ENCODE peak calls at places on chromosomes 13 and 19, in eight cellular contexts. E, M, Q, S, K, V, D and C are unnamed samples.

GRCh38 chr19:12293771-12294307 is 844 bp downstream of the ZNF44 start:
- DNase-seq in M (peak), E (peak), D (peak), K (peak), Q (no peak), V (peak), S (peak), C (peak)

GRCh38 chr13:20521388-20521787 is 4.3 kb downstream of the CRYL1 start:
- DNase-seq in E (no peak), D (no peak), K (no peak), M (no peak), Q (no peak), V (no peak), S (no peak), C (no peak)

GRCh38 chr19:30908262-30908771 is 440.9 kb downstream of the TSHZ3 start:
- DNase-seq in M (no peak), V (no peak), E (no peak), D (no peak), S (no peak), Q (no peak), K (no peak), C (no peak)

GRCh38 chr19:56877069-56877715 is 36.7 kb upstream of the PEG3 start:
- DNase-seq in M (no peak), S (no peak), E (no peak), Q (no peak), K (no peak), V (no peak), D (no peak), C (no peak)

GRCh38 chr19:33373701-33374405 is at the start of gene CEBPG:
- DNase-seq in K (peak), D (no peak), E (peak), Q (no peak), S (no peak), V (no peak), M (peak), C (peak)

GRCh38 chr19:35828694-35829301 is 16.2 kb upstream of the PRODH2 start:
- DNase-seq in E (peak), Q (peak), K (peak), D (peak), V (no peak), S (peak), M (peak), C (peak)

GRCh38 chr19:41691268-41691970 is 3.3 kb upstream of the CEACAM7 start:
- DNase-seq in Q (no peak), K (no peak), D (no peak), S (peak), V (no peak), E (no peak), M (peak), C (peak)

GRCh38 chr13:31011193-31011860 is 78.9 kb downstream of the TEX26 start:
- DNase-seq in V (no peak), S (peak), Q (no peak), M (no peak), K (no peak), E (no peak), D (no peak), C (no peak)

GRCh38 chr19:10826846-10827245 is 9.2 kb downstream of the TMED1 start:
- DNase-seq in Q (no peak), D (no peak), V (no peak), M (no peak), S (no peak), K (peak), E (no peak), C (no peak)

GRCh38 chr19:45340232-45340898 is at the start of gene KLC3:
- DNase-seq in E (no peak), K (no peak), D (no peak), V (no peak), M (peak), Q (no peak), S (peak), C (peak)

GRCh38 chr19:38733493-38734175 is 10.6 kb downstream of the CAPN12 start:
- DNase-seq in E (peak), Q (no peak), M (no peak), D (no peak), S (no peak), K (no peak), V (no peak), C (peak)

GRCh38 chr19:19452241-19453128 is 47.0 kb downstream of the GATAD2A start:
- DNase-seq in K (no peak), D (no peak), V (no peak), Q (no peak), M (no peak), E (no peak), S (no peak), C (no peak)

GRCh38 chr13:29937836-29938235 is 87.4 kb upstream of the UBL3 start:
- DNase-seq in V (no peak), K (no peak), Q (no peak), E (no peak), M (no peak), D (no peak), S (no peak), C (no peak)

GRCh38 chr19:5692785-5693194 is 2.7 kb downstream of the RPL36 start:
- DNase-seq in S (no peak), D (no peak), E (no peak), Q (no peak), V (no peak), M (no peak), K (no peak), C (no peak)

GRCh38 chr13:103573446-103573845 is 507.2 kb upstream of the SLC10A2 start:
- DNase-seq in E (no peak), K (no peak), Q (no peak), S (no peak), M (no peak), V (no peak), D (no peak), C (no peak)

GRCh38 chr19:50972795-50973376 is 3.5 kb upstream of the KLK6 start:
- DNase-seq in M (no peak), E (no peak), S (peak), V (no peak), D (no peak), Q (no peak), K (no peak), C (no peak)

GRCh38 chr13:45454204-45454603 is 10.5 kb upstream of the COG3 start:
- DNase-seq in S (no peak), D (no peak), E (no peak), V (no peak), M (no peak), K (no peak), Q (no peak), C (no peak)

GRCh38 chr13:26742691-26743358 is 17.8 kb downstream of the GPR12 start:
- DNase-seq in M (no peak), D (no peak), V (no peak), K (no peak), E (no peak), S (peak), Q (no peak), C (no peak)

GRCh38 chr19:37905936-37906867 is at the start of gene WDR87:
- DNase-seq in K (no peak), S (peak), E (peak), V (no peak), D (no peak), Q (no peak), M (peak), C (peak)

GRCh38 chr19:39833464-39834286 is at the start of gene DYRK1B:
- DNase-seq in Q (peak), M (peak), D (peak), E (peak), K (peak), V (peak), S (peak), C (peak)

GRCh38 chr19:5392476-5392875 is 51.9 kb upstream of the PTPRS start:
- DNase-seq in D (no peak), M (no peak), E (no peak), S (no peak), Q (no peak), K (no peak), V (no peak), C (no peak)

GRCh38 chr19:40601061-40601973 is at the start of gene LTBP4:
- DNase-seq in V (no peak), Q (no peak), E (peak), D (peak), S (peak), M (no peak), K (peak), C (peak)

GRCh38 chr19:55092423-55093318 is 17.0 kb downstream of the EPS8L1 start:
- DNase-seq in E (no peak), V (no peak), K (no peak), Q (no peak), S (peak), D (no peak), M (no peak), C (peak)

DNA sequence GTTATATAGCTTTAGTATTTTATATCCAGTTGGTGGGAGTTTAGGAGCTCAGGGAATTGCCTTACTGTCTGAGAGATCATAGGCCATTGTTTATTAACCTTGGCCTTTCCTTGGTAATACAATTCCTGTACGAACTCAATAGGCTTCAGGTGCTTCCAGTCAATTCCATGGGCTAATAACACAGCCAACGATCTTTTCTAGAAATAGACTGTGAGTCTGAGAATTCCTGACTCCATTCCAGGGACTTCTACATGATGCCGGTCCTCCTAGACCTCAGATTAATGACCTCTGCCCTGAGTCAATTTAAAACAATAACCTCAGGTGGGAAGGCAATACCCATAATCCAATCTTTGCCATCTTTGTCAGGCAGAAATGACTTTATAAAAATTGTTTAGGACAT is 39.6 kb upstream of the KLF12 start:
- DNase-seq in Q (no peak), S (no peak), K (no peak), V (no peak), E (no peak), D (no peak), M (no peak), C (no peak)
- H3K27ac ChIP-seq in Q (no peak), S (no peak), K (no peak), V (no peak), E (no peak), D (no peak), M (no peak), C (no peak)

DNA sequence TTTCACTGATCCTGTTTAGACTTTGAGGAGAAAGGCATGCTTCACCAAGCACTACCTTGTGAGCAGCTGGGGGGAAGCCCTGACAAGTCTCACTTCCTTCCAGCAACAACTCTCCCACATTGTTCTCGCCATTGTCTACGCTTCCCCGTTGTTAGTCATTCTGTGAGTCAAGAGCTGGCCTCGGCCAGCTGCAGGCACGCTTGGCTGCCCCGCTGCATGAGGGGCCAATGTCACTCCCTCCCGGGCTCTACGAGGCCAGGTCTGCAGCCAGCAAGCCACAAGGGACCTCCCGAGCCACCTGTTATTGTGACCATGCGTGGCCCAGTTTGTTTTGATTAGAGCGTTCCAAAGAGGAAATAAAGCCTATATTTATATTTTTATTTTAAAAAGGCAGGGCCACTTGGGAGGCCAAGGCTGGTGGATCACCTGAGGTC is 220.9 kb downstream of the FOXO1 start:
- DNase-seq in K (peak), V (peak), S (no peak), E (peak), Q (no peak), M (peak), D (peak), C (peak)
- H3K27ac ChIP-seq in K (peak), V (no peak), S (no peak), E (peak), Q (no peak), M (peak), D (no peak), C (no peak)

GRCh38 chr19:3818918-3819317 is 32.7 kb upstream of the MATK start:
- DNase-seq in K (no peak), E (no peak), M (no peak), V (no peak), D (no peak), S (peak), Q (no peak), C (peak)
- H3K27ac ChIP-seq in K (no peak), E (no peak), M (no peak), V (no peak), D (no peak), S (no peak), Q (no peak), C (no peak)

GRCh38 chr13:42760949-42761348 is 20.4 kb upstream of the FAM216B start:
- DNase-seq in Q (no peak), S (no peak), V (no peak), K (no peak), M (no peak), D (no peak), E (no peak), C (no peak)
- H3K27ac ChIP-seq in Q (no peak), S (no peak), V (no peak), K (no peak), M (no peak), D (no peak), E (no peak), C (no peak)

GRCh38 chr19:1616875-1617274 is 11.6 kb upstream of the UQCR11 start:
- DNase-seq in Q (no peak), K (no peak), M (no peak), D (no peak), S (no peak), E (no peak), V (no peak), C (no peak)
- H3K27ac ChIP-seq in Q (peak), K (no peak), M (peak), D (no peak), S (no peak), E (no peak), V (no peak), C (no peak)

GRCh38 chr13:38348890-38349289 is 761 bp upstream of the UFM1 start:
- DNase-seq in M (peak), D (no peak), S (no peak), V (no peak), Q (no peak), K (no peak), E (no peak), C (no peak)

GRCh38 chr13:38349386-38350113 is at the start of gene UFM1:
- DNase-seq in K (peak), E (peak), S (peak), Q (peak), V (peak), M (peak), D (peak), C (peak)

GRCh38 chr13:38341149-38341692 is 8.4 kb upstream of the UFM1 start:
- DNase-seq in D (no peak), Q (no peak), V (no peak), E (no peak), M (no peak), K (no peak), S (no peak), C (no peak)

GRCh38 chr13:38350114-38350617 is 515 bp downstream of the UFM1 start:
- DNase-seq in Q (no peak), E (peak), M (peak), S (no peak), V (peak), K (peak), D (peak), C (peak)

DNA sequence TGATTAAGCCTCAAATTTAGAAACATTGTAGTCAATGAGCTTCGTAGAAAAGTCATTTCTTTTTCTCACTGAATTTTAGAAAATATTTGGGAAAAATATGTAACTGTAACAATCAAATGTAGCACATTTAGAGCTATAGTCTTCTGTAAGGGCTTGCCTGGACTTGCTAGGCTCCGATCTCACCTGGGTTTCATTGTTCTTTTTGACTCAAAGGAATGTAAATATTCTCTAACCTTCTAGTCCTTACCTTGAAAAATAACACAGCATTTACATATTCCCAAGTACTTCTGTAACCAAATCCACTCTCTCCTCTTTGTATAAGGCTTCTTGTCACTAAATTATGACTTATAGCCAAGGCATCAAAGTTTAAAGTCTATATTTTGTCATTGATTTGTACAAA is 2.9 kb upstream of the UFM1 start:
- DNase-seq in Q (no peak), S (no peak), E (no peak), K (no peak), M (no peak), V (no peak), D (no peak), C (no peak)
- H3K27ac ChIP-seq in Q (no peak), S (no peak), E (no peak), K (no peak), M (no peak), V (no peak), D (no peak), C (no peak)